ENCODE peak calls at places on chromosomes 16 and 17, in nine cellular contexts. N, U, D, F, H, P, J, Z and B are unnamed samples.

GRCh38 chr16:89581045-89581695 is 5.6 kb downstream of the CPNE7 start:
- DNase-seq in N (no peak), U (no peak), D (no peak), F (no peak), H (no peak), P (no peak), J (peak; percentile 98), Z (peak; percentile 87), B (peak; percentile 88)

GRCh38 chr17:74429604-74430384 is 2.1 kb upstream of the GPRC5C start:
- DNase-seq in N (no peak), U (no peak), D (no peak), F (no peak), H (no peak), P (no peak), J (peak; percentile 42), Z (no peak), B (no peak)

GRCh38 chr17:66629762-66630161 is 205.2 kb upstream of the CACNG5 start:
- DNase-seq in N (no peak), U (no peak), D (no peak), F (no peak), H (no peak), P (no peak), J (no peak), Z (no peak), B (no peak)

GRCh38 chr16:88274847-88275246 is 107.9 kb upstream of the ZNF469 start:
- DNase-seq in N (no peak), U (no peak), D (no peak), F (no peak), H (no peak), P (no peak), J (no peak), Z (no peak), B (no peak)

GRCh38 chr16:53034306-53034705 is 18.4 kb downstream of the CHD9NB start:
- DNase-seq in N (no peak), U (no peak), D (no peak), F (no peak), H (no peak), P (no peak), J (no peak), Z (no peak), B (peak; percentile 70)

GRCh38 chr16:28981517-28981916 is 3.3 kb upstream of the LAT start:
- DNase-seq in N (no peak), U (peak; percentile 80), D (no peak), F (peak; percentile 33), H (peak; percentile 55), P (no peak), J (no peak), Z (no peak), B (no peak)

GRCh38 chr17:80947200-80947940 is 44.3 kb upstream of the CHMP6 start:
- DNase-seq in N (peak; percentile 6), U (peak; percentile 4), D (no peak), F (no peak), H (no peak), P (no peak), J (no peak), Z (no peak), B (no peak)

GRCh38 chr17:37239690-37240344 is 136.0 kb upstream of the C17orf78 start:
- DNase-seq in N (no peak), U (no peak), D (peak; percentile 22), F (no peak), H (peak; percentile 6), P (no peak), J (peak; percentile 9), Z (no peak), B (peak; percentile 55)

GRCh38 chr16:30567160-30567990 is 4.1 kb downstream of the ZNF688 start:
- DNase-seq in N (peak; percentile 31), U (no peak), D (no peak), F (peak; percentile 41), H (no peak), P (no peak), J (peak; percentile 76), Z (no peak), B (peak; percentile 92)

GRCh38 chr17:65222216-65222738 is 85.1 kb downstream of the RGS9 start:
- DNase-seq in N (no peak), U (no peak), D (no peak), F (no peak), H (no peak), P (no peak), J (peak; percentile 60), Z (no peak), B (peak; percentile 24)

GRCh38 chr17:65684631-65685030 is 123.2 kb upstream of the AXIN2 start:
- DNase-seq in N (no peak), U (no peak), D (no peak), F (no peak), H (no peak), P (no peak), J (peak; percentile 8), Z (no peak), B (peak; percentile 40)

GRCh38 chr17:73722163-73722562 is 77.9 kb upstream of the SDK2 start:
- DNase-seq in N (no peak), U (no peak), D (no peak), F (peak; percentile 38), H (no peak), P (peak; percentile 19), J (no peak), Z (no peak), B (no peak)

GRCh38 chr17:17377071-17377487 is 73.9 kb downstream of the NT5M start:
- DNase-seq in N (no peak), U (no peak), D (no peak), F (no peak), H (no peak), P (no peak), J (no peak), Z (no peak), B (no peak)

GRCh38 chr16:9088848-9089247 is 2.6 kb upstream of the HAPSTR1 start:
- DNase-seq in N (no peak), U (no peak), D (no peak), F (no peak), H (no peak), P (no peak), J (no peak), Z (no peak), B (no peak)

GRCh38 chr17:18041776-18042175 is 2.6 kb downstream of the GID4 start:
- DNase-seq in N (no peak), U (no peak), D (no peak), F (no peak), H (no peak), P (no peak), J (peak; percentile 34), Z (no peak), B (peak; percentile 96)

GRCh38 chr16:11005611-11005975 is 61.2 kb downstream of the CLEC16A start:
- DNase-seq in N (no peak), U (no peak), D (no peak), F (no peak), H (no peak), P (no peak), J (peak; percentile 45), Z (no peak), B (peak; percentile 79)

GRCh38 chr17:4499431-4500187 is 928 bp downstream of the SPNS2 start:
- DNase-seq in N (no peak), U (peak; percentile 44), D (peak; percentile 69), F (no peak), H (peak; percentile 17), P (no peak), J (no peak), Z (no peak), B (peak; percentile 23)

GRCh38 chr16:83159049-83159448 is 532.3 kb downstream of the CDH13 start:
- DNase-seq in N (no peak), U (no peak), D (no peak), F (no peak), H (no peak), P (no peak), J (no peak), Z (no peak), B (no peak)

GRCh38 chr17:56808503-56808902 is 25.2 kb downstream of the C17orf67 start:
- DNase-seq in N (no peak), U (no peak), D (no peak), F (no peak), H (no peak), P (no peak), J (no peak), Z (no peak), B (peak; percentile 89)

GRCh38 chr16:85449885-85450245 is 163.3 kb upstream of the GSE1 start:
- DNase-seq in N (no peak), U (no peak), D (no peak), F (no peak), H (no peak), P (no peak), J (no peak), Z (no peak), B (no peak)

GRCh38 chr17:16406742-16407674 is 8.4 kb upstream of the TRPV2 start:
- DNase-seq in N (no peak), U (peak; percentile 90), D (peak; percentile 76), F (no peak), H (no peak), P (no peak), J (peak; percentile 34), Z (no peak), B (no peak)

GRCh38 chr16:56029026-56029425 is 153.9 kb upstream of the CES5A start:
- DNase-seq in N (no peak), U (no peak), D (no peak), F (no peak), H (no peak), P (no peak), J (no peak), Z (no peak), B (no peak)

GRCh38 chr16:27242398-27242797 is 26.2 kb downstream of the NSMCE1 start:
- DNase-seq in N (no peak), U (no peak), D (no peak), F (no peak), H (no peak), P (no peak), J (no peak), Z (no peak), B (no peak)

GRCh38 chr17:1621273-1621954 is 7.2 kb downstream of the SLC43A2 start:
- DNase-seq in N (no peak), U (no peak), D (no peak), F (no peak), H (no peak), P (no peak), J (no peak), Z (no peak), B (no peak)

GRCh38 chr16:62208934-62209333 is 172.7 kb upstream of the CDH8 start:
- DNase-seq in N (no peak), U (no peak), D (no peak), F (no peak), H (no peak), P (no peak), J (no peak), Z (no peak), B (no peak)

GRCh38 chr16:4868573-4868972 is 21.3 kb downstream of the UBN1 start:
- DNase-seq in N (no peak), U (no peak), D (no peak), F (no peak), H (no peak), P (no peak), J (no peak), Z (no peak), B (no peak)